ENCODE peak calls at places on chromosomes 12 and 14, in ten cellular contexts. J, A, O, E, L, K, G, V, S and Q are unnamed samples.

GRCh38 chr14:23114669-23115491 is 4.2 kb downstream of the CEBPE start:
- DNase-seq in E (no peak), S (no peak), K (no peak), A (no peak), O (no peak), G (peak; percentile 98), V (no peak), J (peak; percentile 40), L (peak; percentile 98), Q (no peak)

GRCh38 chr12:68530965-68531364 is 79.7 kb upstream of the RAP1B start:
- DNase-seq in L (peak; percentile 81), O (no peak), V (no peak), A (no peak), S (no peak), J (peak; percentile 30), G (peak; percentile 73), E (no peak), K (no peak), Q (no peak)

GRCh38 chr12:89468648-89469326 is 55.8 kb downstream of the GALNT4 start:
- DNase-seq in A (no peak), V (peak; percentile 47), S (no peak), L (no peak), J (no peak), O (no peak), E (peak; percentile 21), K (no peak), G (no peak), Q (no peak)

GRCh38 chr14:77000340-77001235 is 27.9 kb downstream of the IRF2BPL start:
- DNase-seq in E (no peak), O (peak; percentile 47), V (peak; percentile 42), L (peak; percentile 19), K (no peak), G (peak; percentile 39), A (peak; percentile 42), S (no peak), J (peak; percentile 87), Q (peak; percentile 64)

GRCh38 chr12:66823857-66824570 is 145.1 kb upstream of the GRIP1 start:
- DNase-seq in E (no peak), O (peak; percentile 38), V (no peak), L (peak; percentile 81), K (no peak), G (no peak), S (no peak), A (peak; percentile 61), J (peak; percentile 34), Q (no peak)

GRCh38 chr14:64682173-64682710 is 22.0 kb upstream of the PLEKHG3 start:
- DNase-seq in K (no peak), J (peak; percentile 82), O (peak; percentile 40), V (no peak), S (peak; percentile 94), G (peak; percentile 36), A (no peak), L (peak; percentile 32), E (no peak), Q (peak; percentile 89)

GRCh38 chr14:23624830-23625404 is 11.2 kb upstream of the DHRS2 start:
- DNase-seq in S (no peak), L (no peak), G (peak; percentile 10), V (no peak), E (no peak), K (peak; percentile 4), A (no peak), J (no peak), O (no peak), Q (no peak)

GRCh38 chr14:77084991-77085390 is 13.1 kb upstream of the CIPC start:
- DNase-seq in J (no peak), S (no peak), E (no peak), L (no peak), A (no peak), O (no peak), K (peak; percentile 29), G (no peak), V (no peak), Q (no peak)

GRCh38 chr12:73947627-73948026 is 590.0 kb upstream of the ATXN7L3B start:
- DNase-seq in A (no peak), L (no peak), G (no peak), K (no peak), E (no peak), O (no peak), J (no peak), S (no peak), V (no peak), Q (no peak)